ENCODE peak calls at places on chromosomes 5 and 9, in seven cellular contexts. C is NT2/D1; D is CD8-positive, alpha-beta memory T cell; T is HAP-1; U is hepatocyte; F is left lung; N is testis. Y is an unnamed sample. For H3K4me1, the result is how much of the 10 kb centered on the place peaks cover.

GRCh38 chr5:98314262-98314661 is 459.2 kb upstream of the RGMB start:
- DNase-seq in D (no peak), F (no peak), T (no peak), U (no peak), C (no peak), N (no peak), Y (no peak)

GRCh38 chr9:112050544-112051475 is 124.3 kb downstream of the SUSD1 start:
- DNase-seq in F (no peak), T (peak), D (no peak), C (no peak), U (peak), N (peak), Y (no peak)

GRCh38 chr5:124631874-124632550 is 114.4 kb downstream of the ZNF608 start:
- DNase-seq in D (no peak), U (no peak), T (peak), N (no peak), C (peak), F (no peak), Y (no peak)

GRCh38 chr5:81848368-81848767 is 97.5 kb upstream of the SSBP2 start:
- DNase-seq in N (peak), T (no peak), C (no peak), U (no peak), F (no peak), D (no peak), Y (peak)

GRCh38 chr5:141349917-141350619 is at the start of gene PCDHGB1:
- DNase-seq in F (no peak), T (peak), U (no peak), D (peak), C (no peak), N (peak), Y (peak)

GRCh38 chr9:5446451-5447236 is 3.7 kb upstream of the CD274 start:
- DNase-seq in D (no peak), N (no peak), T (no peak), C (no peak), U (no peak), F (no peak), Y (no peak)

GRCh38 chr5:36438765-36439501 is 137.2 kb upstream of the RANBP3L start:
- DNase-seq in U (no peak), N (no peak), F (no peak), T (no peak), C (no peak), D (no peak), Y (no peak)

GRCh38 chr9:116633444-116633843 is 53.7 kb upstream of the TRIM32 start:
- DNase-seq in C (no peak), T (no peak), U (no peak), D (no peak), F (no peak), N (no peak), Y (no peak)

GRCh38 chr9:134243778-134244467 is 79.6 kb upstream of the RNU6ATAC start:
- DNase-seq in U (no peak), F (peak), C (no peak), D (no peak), N (peak), T (no peak), Y (no peak)

GRCh38 chr9:15299374-15299939 is 7.6 kb downstream of the TTC39B start:
- DNase-seq in D (peak), C (no peak), U (no peak), T (no peak), N (no peak), F (no peak), Y (no peak)

GRCh38 chr5:163306421-163306820 is 131.0 kb upstream of the CCNG1 start:
- DNase-seq in C (no peak), F (no peak), T (no peak), D (no peak), U (peak), N (no peak), Y (no peak)

GRCh38 chr5:74945561-74946165 is 79.5 kb upstream of the FAM169A start:
- DNase-seq in N (no peak), D (no peak), U (no peak), F (no peak), T (peak), C (no peak), Y (no peak)

GRCh38 chr5:111411321-111411720 is 101.0 kb downstream of the STARD4 start:
- DNase-seq in F (no peak), U (no peak), T (no peak), N (no peak), D (no peak), C (no peak), Y (no peak)

GRCh38 chr5:161498531-161498930 is 48.0 kb downstream of the GABRB2 start:
- DNase-seq in C (no peak), D (no peak), N (no peak), F (no peak), U (no peak), T (no peak), Y (no peak)

GRCh38 chr5:3220201-3220600 is 375.4 kb upstream of the IRX1 start:
- DNase-seq in D (no peak), U (no peak), F (peak), C (no peak), N (no peak), T (no peak), Y (no peak)

GRCh38 chr9:126301985-126302603 is 24.5 kb upstream of the MVB12B start:
- DNase-seq in D (peak), N (peak), F (no peak), C (peak), U (peak), T (peak), Y (peak)

GRCh38 chr5:172648755-172649154 is 7.7 kb downstream of the NEURL1B start:
- DNase-seq in U (no peak), N (no peak), T (no peak), C (no peak), D (no peak), F (no peak), Y (peak)

GRCh38 chr5:91433861-91434260 is 50.7 kb upstream of the ARRDC3 start:
- DNase-seq in N (no peak), F (no peak), D (no peak), U (no peak), C (no peak), T (no peak), Y (no peak)

GRCh38 chr5:26894719-26895263 is 143.6 kb downstream of the CDH9 start:
- DNase-seq in U (no peak), N (no peak), T (no peak), D (no peak), F (no peak), C (no peak), Y (no peak)

GRCh38 chr5:108125771-108126511 is 256.0 kb downstream of the FBXL17 start:
- DNase-seq in C (no peak), F (no peak), D (no peak), U (no peak), N (no peak), T (no peak), Y (no peak)

GRCh38 chr5:120794121-120794520 is 330.0 kb downstream of the PRR16 start:
- DNase-seq in N (no peak), U (no peak), F (no peak), T (no peak), C (no peak), D (no peak), Y (no peak)

GRCh38 chr9:38622083-38622674 is 1.8 kb upstream of the ANKRD18A start:
- DNase-seq in F (peak), D (no peak), U (peak), T (peak), C (no peak), N (peak), Y (peak)

GRCh38 chr5:40521108-40521785 is 158.5 kb upstream of the PTGER4 start:
- DNase-seq in C (no peak), D (no peak), T (no peak), N (no peak), F (no peak), U (no peak), Y (no peak)

GRCh38 chr5:132489871-132490483 is 596 bp downstream of the IRF1 start:
- DNase-seq in N (peak), T (peak), F (peak), D (no peak), C (no peak), U (peak), Y (peak)

GRCh38 chr5:74660146-74660545 is 19.6 kb upstream of the ENC1 start:
- DNase-seq in D (no peak), F (no peak), C (no peak), T (no peak), U (no peak), N (no peak), Y (no peak)

GRCh38 chr5:134145779-134146581 is 30.8 kb downstream of the SKP1 start:
- DNase-seq in N (peak), C (peak), T (peak), F (no peak), D (peak), U (peak), Y (peak)

GRCh38 chr9:133714606-133715294 is 23.4 kb downstream of the SARDH start:
- DNase-seq in F (peak), D (no peak), N (peak), U (peak), C (no peak), T (no peak), Y (peak)

GRCh38 chr5:141605523-141606277 is 13.1 kb downstream of the DIAPH1 start:
- DNase-seq in F (no peak), T (no peak), D (peak), N (peak), U (no peak), C (no peak), Y (no peak)

GRCh38 chr5:32499261-32499660 is 54.7 kb upstream of the ZFR start:
- DNase-seq in T (no peak), U (no peak), D (no peak), C (no peak), N (no peak), F (no peak), Y (no peak)

GRCh38 chr9:91071185-91071990 is 269.8 kb downstream of the SYK start:
- DNase-seq in T (no peak), D (no peak), N (no peak), C (no peak), F (no peak), U (peak), Y (peak)

GRCh38 chr5:114360362-114360761 is 1.5 kb upstream of the KCNN2 start:
- DNase-seq in D (no peak), F (no peak), C (no peak), N (no peak), U (no peak), T (no peak), Y (no peak)

GRCh38 chr9:37408933-37409710 is 13.4 kb upstream of the GRHPR start:
- DNase-seq in T (no peak), N (no peak), U (no peak), D (peak), F (no peak), C (no peak), Y (no peak)

GRCh38 chr9:128419061-128419925 is 1.4 kb upstream of the CERCAM start:
- DNase-seq in N (peak), F (no peak), T (peak), C (no peak), D (no peak), U (peak), Y (peak)

GRCh38 chr9:112028242-112029221 is 131.9 kb downstream of the UGCG start:
- DNase-seq in T (no peak), D (no peak), C (no peak), F (no peak), U (no peak), N (no peak), Y (no peak)

DNA sequence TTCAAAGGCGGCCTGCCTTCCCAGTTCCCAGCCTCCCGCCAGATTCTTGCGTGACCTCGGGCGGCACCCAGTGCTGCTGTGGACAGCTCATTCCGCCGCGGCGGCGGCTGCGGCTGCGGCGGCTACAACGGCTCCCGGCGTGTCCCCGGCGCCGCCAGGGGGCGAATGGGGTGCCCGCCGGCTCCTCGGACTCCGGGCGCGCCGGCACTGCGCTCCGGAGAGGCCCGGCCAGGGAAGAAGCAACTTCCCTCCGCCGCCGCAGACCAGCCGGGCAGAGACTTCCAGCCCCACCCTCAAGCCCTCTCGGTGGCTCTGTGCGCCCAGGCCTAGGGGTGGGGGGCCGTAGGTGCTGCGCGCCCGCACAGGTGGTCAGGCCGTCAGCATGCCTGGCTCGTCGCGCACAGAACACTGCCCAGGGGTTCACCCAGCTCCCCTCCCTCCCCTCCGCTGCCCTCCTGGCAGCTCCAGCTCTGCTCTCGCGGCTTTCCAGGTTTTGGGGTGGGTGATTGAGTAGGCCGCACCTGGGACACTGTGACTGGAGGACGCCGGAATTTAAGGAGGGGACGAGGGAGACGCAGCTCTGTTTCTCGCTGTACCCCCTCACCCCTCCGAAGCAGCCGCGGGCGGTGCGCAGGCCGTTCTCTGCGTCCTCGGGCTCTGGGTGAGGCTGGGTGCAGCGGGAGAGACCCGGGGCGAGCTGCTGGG is 20.2 kb downstream of the IGIP start:
- DNase-seq in N (peak), F (peak), D (peak), U (peak), T (peak), C (no peak), Y (peak)
- H3K4me3 ChIP-seq in N (peak), F (peak), D (peak), U (peak), T (peak), C (peak), Y (peak)

DNA sequence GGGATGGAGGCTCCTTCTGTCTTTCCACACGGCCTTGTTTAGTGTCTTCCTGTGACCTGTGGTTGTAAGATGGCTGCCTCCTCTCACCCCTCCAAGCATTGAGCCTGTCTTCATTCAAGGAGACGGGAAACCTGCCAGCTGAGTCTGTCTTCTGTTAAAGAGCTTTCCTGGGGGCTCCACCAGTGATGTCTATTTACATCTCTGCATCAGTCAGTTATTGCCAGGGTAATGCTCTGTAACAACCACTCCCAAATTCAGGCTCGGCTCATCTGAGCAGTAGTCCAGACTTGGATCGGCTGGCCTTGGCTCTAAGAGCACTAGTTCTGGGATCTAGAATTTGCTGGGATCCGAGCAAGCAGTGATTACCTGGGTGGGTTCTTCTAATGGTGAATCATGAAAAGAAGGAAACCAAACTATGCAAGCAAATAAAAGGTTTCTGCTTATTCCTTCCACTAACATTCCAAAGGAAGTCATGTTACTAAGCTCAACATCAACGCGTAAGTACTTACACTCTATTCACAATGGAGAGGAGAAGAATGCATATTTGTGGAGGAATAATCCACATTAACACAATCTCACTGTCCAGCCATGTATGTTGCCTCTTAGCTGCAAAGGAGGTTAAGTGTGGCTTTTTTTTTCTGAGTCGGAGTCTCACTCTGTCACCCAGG is 61.7 kb downstream of the GALNT12 start:
- DNase-seq in T (no peak), U (no peak), C (no peak), F (no peak), N (no peak), D (no peak), Y (no peak)
- H3K4me1 ChIP-seq in T (under half), U (under half), C (under half), F (under half), N (under half), D (under half), Y (under half)

DNA sequence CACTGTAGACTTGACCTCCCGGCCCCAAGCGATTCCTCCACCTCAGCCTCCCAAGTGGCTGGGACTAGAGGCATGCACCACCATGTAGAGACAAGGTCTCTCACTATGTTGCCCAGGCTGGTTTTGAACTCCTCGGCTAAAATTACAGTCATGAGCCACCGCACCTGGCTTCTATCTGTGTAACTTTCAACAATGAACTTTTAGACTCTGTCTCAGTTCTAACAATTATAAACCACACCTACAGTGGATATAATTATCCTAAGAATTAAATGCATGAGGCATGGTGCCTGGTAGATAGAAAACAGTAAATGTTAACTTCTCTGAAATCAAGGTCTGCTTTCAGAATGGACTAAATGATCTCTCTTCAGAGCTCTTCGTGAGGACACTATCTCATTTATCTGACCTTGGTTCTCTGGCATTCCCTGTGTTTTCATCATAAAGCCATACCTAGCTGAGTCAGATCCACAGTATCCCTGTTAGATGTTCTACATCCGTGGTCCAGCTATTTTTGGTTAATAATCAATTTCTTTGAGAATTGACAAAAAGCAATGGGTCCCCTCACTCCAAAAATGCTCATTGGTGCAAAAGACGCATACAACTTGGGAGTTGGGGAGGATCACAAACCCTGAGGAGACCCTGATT is 7.2 kb downstream of the HAVCR1 start:
- DNase-seq in C (no peak), D (no peak), F (no peak), T (no peak), N (no peak), U (no peak), Y (no peak)
- H3K4me3 ChIP-seq in C (no peak), D (no peak), F (no peak), T (no peak), N (no peak), U (no peak), Y (no peak)

DNA sequence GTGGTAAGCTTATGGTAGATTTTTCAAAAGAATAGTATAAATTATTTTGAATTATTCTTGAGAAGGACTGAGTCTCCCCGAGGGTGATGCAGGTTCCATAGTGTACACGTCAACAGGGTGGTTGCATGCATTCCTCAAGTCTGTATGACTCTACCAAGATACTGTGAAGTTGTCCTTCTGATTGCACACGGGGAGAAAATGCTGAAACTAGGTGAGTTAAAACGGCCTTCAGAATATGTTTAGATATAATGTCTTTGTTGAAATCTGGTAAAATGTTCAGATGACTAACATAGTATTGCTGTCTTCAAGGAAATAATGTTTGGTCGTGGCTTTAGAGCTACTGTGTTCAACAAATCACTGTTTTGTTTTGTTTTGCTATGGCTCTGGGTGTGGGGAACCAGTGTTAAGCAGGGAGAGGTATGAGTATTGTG is 22.4 kb upstream of the TNFAIP8 start:
- DNase-seq in F (no peak), C (no peak), N (no peak), U (no peak), T (no peak), D (no peak), Y (no peak)
- H3K4me1 ChIP-seq in F (half or more), C (under half), N (under half), U (under half), T (under half), D (half or more), Y (under half)

GRCh38 chr9:97503862-97504210 is 2.4 kb downstream of the TMOD1 start:
- DNase-seq in D (no peak), C (no peak), U (no peak), N (no peak), T (no peak), F (no peak), Y (peak)

GRCh38 chr9:97506264-97506663 is 4.8 kb downstream of the TMOD1 start:
- DNase-seq in U (no peak), T (no peak), F (no peak), D (no peak), C (no peak), N (no peak), Y (no peak)

GRCh38 chr9:97502984-97503861 is 1.8 kb downstream of the TMOD1 start:
- DNase-seq in N (no peak), F (peak), C (no peak), T (no peak), D (no peak), U (no peak), Y (peak)

GRCh38 chr9:97505845-97506244 is 4.4 kb downstream of the TMOD1 start:
- DNase-seq in F (no peak), N (no peak), D (no peak), C (no peak), U (no peak), T (no peak), Y (no peak)

DNA sequence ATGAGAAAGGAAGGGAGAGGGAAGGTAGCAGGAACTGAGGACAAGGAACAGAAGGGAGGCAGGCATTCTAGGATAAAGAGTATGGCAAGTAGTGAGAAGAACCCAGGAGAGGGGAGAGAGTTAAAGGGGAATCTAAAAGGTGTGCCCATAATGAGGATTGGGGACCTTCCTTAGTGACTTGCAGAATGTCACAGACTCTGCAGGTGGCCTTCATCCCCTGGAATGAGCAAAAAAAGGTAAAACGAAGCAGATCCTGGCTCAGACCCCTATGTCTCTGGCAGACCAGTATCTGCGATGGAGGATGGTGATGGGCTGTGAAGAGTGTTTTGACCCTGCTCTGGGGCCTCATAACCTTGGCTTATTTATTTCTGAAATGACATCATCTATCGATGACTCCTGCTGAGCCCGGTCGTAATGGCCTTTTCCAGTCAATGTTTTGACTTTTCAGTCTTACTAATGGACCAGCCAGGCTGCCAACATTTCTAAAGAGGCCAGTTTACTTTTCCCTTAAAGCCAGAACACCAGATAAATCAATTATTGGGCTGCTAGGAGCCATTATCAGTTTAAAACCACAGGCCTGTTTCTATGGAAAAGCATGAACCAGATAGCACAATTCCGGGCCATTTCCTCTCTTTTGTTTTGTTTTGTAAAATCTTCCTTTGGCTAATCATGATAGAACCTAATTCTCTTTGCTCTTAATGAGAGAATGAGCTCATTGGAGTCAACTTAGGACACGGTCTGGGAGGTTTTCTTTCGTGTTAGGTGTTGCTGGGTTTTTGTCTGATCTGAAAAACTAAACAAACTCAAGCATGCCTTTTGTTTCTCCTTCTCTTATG is 3.1 kb downstream of the TMOD1 start:
- DNase-seq in C (no peak), N (no peak), F (no peak), T (no peak), D (no peak), U (no peak), Y (peak)
- H3K4me3 ChIP-seq in C (no peak), N (no peak), F (no peak), T (no peak), D (no peak), U (no peak), Y (peak)